ENCODE peak calls at places on chromosomes 6 and 20, in eight cellular contexts. One of them, this sample, is unnamed.

GRCh38 chr6:127182501-127182900 is 64.0 kb downstream of the RSPO3 start:
- DNase-seq in ELF-1: no peak
- DNase-seq in CD8-positive, alpha-beta T cell: no peak
- DNase-seq in mesendoderm: no peak
- DNase-seq in mucosa of gallbladder: no peak
- DNase-seq in stromal cell of bone marrow: peak; percentile 55
- DNase-seq in fibroblast of lung: peak; percentile 48
- DNase-seq in HTR-8/SVneo: no peak
- DNase-seq in this sample: no peak

GRCh38 chr20:31674895-31675827 is 37.4 kb downstream of the COX4I2 start:
- DNase-seq in CD8-positive, alpha-beta T cell: peak; percentile 6
- DNase-seq in mesendoderm: peak; percentile 39
- DNase-seq in fibroblast of lung: peak; percentile 75
- DNase-seq in stromal cell of bone marrow: peak; percentile 82
- DNase-seq in mucosa of gallbladder: peak; percentile 72
- DNase-seq in ELF-1: no peak
- DNase-seq in HTR-8/SVneo: no peak
- DNase-seq in this sample: no peak

GRCh38 chr20:41172296-41173140 is 35.2 kb downstream of the PLCG1 start:
- DNase-seq in fibroblast of lung: peak; percentile 12
- DNase-seq in mucosa of gallbladder: no peak
- DNase-seq in mesendoderm: no peak
- DNase-seq in stromal cell of bone marrow: no peak
- DNase-seq in CD8-positive, alpha-beta T cell: no peak
- DNase-seq in HTR-8/SVneo: no peak
- DNase-seq in ELF-1: no peak
- DNase-seq in this sample: no peak

GRCh38 chr6:112683106-112683505 is 336.0 kb downstream of the RFPL4B start:
- DNase-seq in HTR-8/SVneo: no peak
- DNase-seq in ELF-1: no peak
- DNase-seq in mucosa of gallbladder: no peak
- DNase-seq in fibroblast of lung: no peak
- DNase-seq in mesendoderm: no peak
- DNase-seq in CD8-positive, alpha-beta T cell: no peak
- DNase-seq in stromal cell of bone marrow: no peak
- DNase-seq in this sample: no peak

GRCh38 chr20:3430376-3431069 is 23.1 kb upstream of the DNAAF9 start:
- DNase-seq in mesendoderm: no peak
- DNase-seq in stromal cell of bone marrow: no peak
- DNase-seq in HTR-8/SVneo: no peak
- DNase-seq in mucosa of gallbladder: no peak
- DNase-seq in CD8-positive, alpha-beta T cell: no peak
- DNase-seq in fibroblast of lung: no peak
- DNase-seq in ELF-1: no peak
- DNase-seq in this sample: no peak

GRCh38 chr6:75609639-75610590 is 8.2 kb downstream of the SENP6 start:
- DNase-seq in fibroblast of lung: peak; percentile 18
- DNase-seq in ELF-1: no peak
- DNase-seq in CD8-positive, alpha-beta T cell: no peak
- DNase-seq in HTR-8/SVneo: no peak
- DNase-seq in stromal cell of bone marrow: no peak
- DNase-seq in mesendoderm: peak; percentile 42
- DNase-seq in mucosa of gallbladder: no peak
- DNase-seq in this sample: no peak

GRCh38 chr6:39666706-39667489 is 58.3 kb downstream of the KIF6 start:
- DNase-seq in CD8-positive, alpha-beta T cell: no peak
- DNase-seq in fibroblast of lung: no peak
- DNase-seq in ELF-1: no peak
- DNase-seq in mesendoderm: no peak
- DNase-seq in HTR-8/SVneo: no peak
- DNase-seq in mucosa of gallbladder: no peak
- DNase-seq in stromal cell of bone marrow: no peak
- DNase-seq in this sample: no peak

GRCh38 chr6:36546958-36547645 is at the start of gene STK38:
- DNase-seq in mesendoderm: peak; percentile 94
- DNase-seq in mucosa of gallbladder: peak; percentile 93
- DNase-seq in CD8-positive, alpha-beta T cell: peak; percentile 85
- DNase-seq in HTR-8/SVneo: peak; percentile 99
- DNase-seq in fibroblast of lung: peak; percentile 86
- DNase-seq in ELF-1: peak; percentile 94
- DNase-seq in stromal cell of bone marrow: peak; percentile 54
- DNase-seq in this sample: peak; percentile 96

GRCh38 chr20:58064411-58065010 is 163.9 kb downstream of the ANKRD60 start:
- DNase-seq in HTR-8/SVneo: no peak
- DNase-seq in mucosa of gallbladder: no peak
- DNase-seq in fibroblast of lung: no peak
- DNase-seq in ELF-1: no peak
- DNase-seq in CD8-positive, alpha-beta T cell: no peak
- DNase-seq in mesendoderm: no peak
- DNase-seq in stromal cell of bone marrow: no peak
- DNase-seq in this sample: no peak

GRCh38 chr6:127343753-127344659 is 597 bp upstream of the ECHDC1 start:
- DNase-seq in ELF-1: peak; percentile 29
- DNase-seq in CD8-positive, alpha-beta T cell: no peak
- DNase-seq in stromal cell of bone marrow: no peak
- DNase-seq in fibroblast of lung: peak; percentile 62
- DNase-seq in HTR-8/SVneo: peak; percentile 9
- DNase-seq in mucosa of gallbladder: no peak
- DNase-seq in mesendoderm: peak; percentile 55
- DNase-seq in this sample: peak; percentile 65

GRCh38 chr20:49647509-49647908 is 66.2 kb downstream of the B4GALT5 start:
- DNase-seq in mucosa of gallbladder: no peak
- DNase-seq in HTR-8/SVneo: no peak
- DNase-seq in mesendoderm: no peak
- DNase-seq in ELF-1: no peak
- DNase-seq in fibroblast of lung: no peak
- DNase-seq in stromal cell of bone marrow: no peak
- DNase-seq in CD8-positive, alpha-beta T cell: no peak
- DNase-seq in this sample: no peak

GRCh38 chr20:60010689-60011417 is 52.6 kb downstream of the CDH26 start:
- DNase-seq in stromal cell of bone marrow: no peak
- DNase-seq in CD8-positive, alpha-beta T cell: no peak
- DNase-seq in mucosa of gallbladder: no peak
- DNase-seq in mesendoderm: no peak
- DNase-seq in ELF-1: no peak
- DNase-seq in fibroblast of lung: no peak
- DNase-seq in HTR-8/SVneo: no peak
- DNase-seq in this sample: peak; percentile 50

GRCh38 chr20:62553838-62554161 is 78.0 kb upstream of the GATA5 start:
- DNase-seq in fibroblast of lung: no peak
- DNase-seq in stromal cell of bone marrow: no peak
- DNase-seq in mesendoderm: no peak
- DNase-seq in ELF-1: no peak
- DNase-seq in HTR-8/SVneo: no peak
- DNase-seq in CD8-positive, alpha-beta T cell: no peak
- DNase-seq in mucosa of gallbladder: no peak
- DNase-seq in this sample: no peak

GRCh38 chr20:4065405-4065841 is 50.1 kb upstream of the RNF24 start:
- DNase-seq in ELF-1: no peak
- DNase-seq in mucosa of gallbladder: no peak
- DNase-seq in mesendoderm: no peak
- DNase-seq in HTR-8/SVneo: no peak
- DNase-seq in stromal cell of bone marrow: peak; percentile 97
- DNase-seq in fibroblast of lung: peak; percentile 90
- DNase-seq in CD8-positive, alpha-beta T cell: no peak
- DNase-seq in this sample: peak; percentile 53

GRCh38 chr6:35049346-35049745 is 91.8 kb downstream of the TCP11 start:
- DNase-seq in mucosa of gallbladder: no peak
- DNase-seq in ELF-1: no peak
- DNase-seq in CD8-positive, alpha-beta T cell: no peak
- DNase-seq in fibroblast of lung: no peak
- DNase-seq in HTR-8/SVneo: no peak
- DNase-seq in stromal cell of bone marrow: no peak
- DNase-seq in mesendoderm: no peak
- DNase-seq in this sample: no peak

GRCh38 chr20:51428451-51429143 is 113.9 kb downstream of the NFATC2 start:
- DNase-seq in ELF-1: peak; percentile 80
- DNase-seq in HTR-8/SVneo: no peak
- DNase-seq in mucosa of gallbladder: peak; percentile 65
- DNase-seq in fibroblast of lung: no peak
- DNase-seq in stromal cell of bone marrow: no peak
- DNase-seq in mesendoderm: peak; percentile 55
- DNase-seq in CD8-positive, alpha-beta T cell: no peak
- DNase-seq in this sample: peak; percentile 84